ENCODE peak calls at places on chromosomes 4 and X, in nine cellular contexts. U is MCF 10A; O is naive thymus-derived CD8-positive, alpha-beta T cell; Z is immature natural killer cell; V is posterior vena cava; W is mucosa of descending colon; K is DMS53; R is hepatic stellate cell; Q is stimulated activated naive CD8-positive, alpha-beta T cell treated with anti-CD3 and anti-CD28 coated beads, Interleukin-15, Interleukin-2, amounts not matched to agents 100 U/mL and 50 U/mL, for 24 hours. C is an unnamed sample.

GRCh38 chrX:20487227-20487626 is 220.5 kb upstream of the RPS6KA3 start:
- DNase-seq in U (peak), O (no peak), Z (no peak), V (no peak), W (no peak), K (peak), R (peak), Q (no peak), C (no peak)

GRCh38 chrX:14630724-14631123 is 101.4 kb downstream of the GLRA2 start:
- DNase-seq in U (peak), O (no peak), Z (no peak), V (no peak), W (no peak), K (no peak), R (no peak), Q (no peak), C (no peak)

GRCh38 chrX:154785711-154786110 is 19.6 kb downstream of the MPP1 start:
- DNase-seq in U (no peak), O (no peak), Z (no peak), V (no peak), W (no peak), K (no peak), R (no peak), Q (no peak), C (no peak)

GRCh38 chr4:85393201-85393600 is 81.7 kb upstream of the ARHGAP24 start:
- DNase-seq in U (no peak), O (no peak), Z (no peak), V (no peak), W (no peak), K (no peak), R (no peak), Q (no peak), C (no peak)

GRCh38 chr4:627347-627746 is 2.0 kb downstream of the PDE6B start:
- DNase-seq in U (no peak), O (no peak), Z (no peak), V (peak), W (no peak), K (no peak), R (no peak), Q (no peak), C (no peak)

GRCh38 chrX:32582729-32583128 is 628.6 kb downstream of the DMD start:
- DNase-seq in U (no peak), O (no peak), Z (no peak), V (no peak), W (no peak), K (no peak), R (no peak), Q (no peak), C (no peak)

GRCh38 chr4:95050980-95051688 is 293.4 kb downstream of the BMPR1B start:
- DNase-seq in U (no peak), O (no peak), Z (no peak), V (no peak), W (no peak), K (no peak), R (no peak), Q (no peak), C (no peak)

GRCh38 chr4:16693040-16693506 is 205.4 kb downstream of the LDB2 start:
- DNase-seq in U (no peak), O (no peak), Z (no peak), V (no peak), W (no peak), K (no peak), R (no peak), Q (no peak), C (no peak)

GRCh38 chrX:149643496-149643895 is 11.9 kb upstream of the TMEM185A start:
- DNase-seq in U (no peak), O (no peak), Z (no peak), V (no peak), W (no peak), K (no peak), R (no peak), Q (no peak), C (no peak)

GRCh38 chr4:179465131-179465797 is 2023.0 kb upstream of the AGA start:
- DNase-seq in U (peak), O (no peak), Z (no peak), V (no peak), W (no peak), K (peak), R (no peak), Q (no peak), C (no peak)

GRCh38 chr4:46432923-46433322 is 43.0 kb upstream of the GABRA2 start:
- DNase-seq in U (peak), O (no peak), Z (no peak), V (no peak), W (no peak), K (peak), R (peak), Q (no peak), C (no peak)

GRCh38 chrX:37644381-37645305 is 40.9 kb upstream of the XK start:
- DNase-seq in U (peak), O (no peak), Z (no peak), V (no peak), W (no peak), K (no peak), R (no peak), Q (no peak), C (no peak)

C was measured in lower lobe of right lung.